ENCODE peak calls at places on chromosomes 3 and 15, in eight cellular contexts. F is GM23338; R is IMR-90; N is retinal pigment epithelial cell; X is CD8-positive, alpha-beta T cell; S is astrocyte of the spinal cord; W is HFF-Myc; E is left ventricle myocardium inferior. Q is an unnamed sample.
A peak's percentile ranks its signal among the peaks of the same experiment; 100 is the strongest.

GRCh38 chr15:55791576-55792400 is 48.8 kb upstream of the PRTG start:
- DNase-seq in W (no peak), R (peak; percentile 49), S (peak; percentile 66), N (peak; percentile 75), X (no peak), F (no peak), E (no peak), Q (peak; percentile 69)

GRCh38 chr15:73727330-73728018 is 25.7 kb downstream of the INSYN1 start:
- DNase-seq in R (peak; percentile 90), F (no peak), E (peak; percentile 45), N (no peak), W (no peak), S (peak; percentile 57), X (no peak), Q (peak; percentile 9)

GRCh38 chr3:194876403-194877165 is 190.9 kb downstream of the FAM43A start:
- DNase-seq in F (no peak), X (no peak), R (no peak), E (no peak), S (no peak), N (no peak), W (no peak), Q (no peak)

GRCh38 chr3:141471160-141471559 is 15.7 kb upstream of the RASA2 start:
- DNase-seq in F (no peak), S (peak; percentile 22), W (no peak), R (peak; percentile 88), X (no peak), N (no peak), E (no peak), Q (no peak)

GRCh38 chr3:24499991-24500390 is 5.3 kb upstream of the THRB start:
- DNase-seq in F (no peak), S (no peak), R (no peak), W (no peak), X (no peak), N (no peak), E (no peak), Q (no peak)

GRCh38 chr3:159884661-159885402 is 103.8 kb upstream of the IL12A start:
- DNase-seq in E (no peak), S (peak; percentile 69), W (no peak), F (peak; percentile 69), R (peak; percentile 65), N (no peak), X (no peak), Q (no peak)

GRCh38 chr3:38623539-38623938 is 25.9 kb downstream of the SCN5A start:
- DNase-seq in W (no peak), X (no peak), E (no peak), F (peak; percentile 77), R (no peak), N (no peak), S (no peak), Q (no peak)

GRCh38 chr3:150097588-150097890 is 126.8 kb upstream of the PFN2 start:
- DNase-seq in E (no peak), N (no peak), X (no peak), S (peak; percentile 78), R (peak; percentile 72), F (no peak), W (no peak), Q (peak; percentile 66)

GRCh38 chr3:100114413-100115030 is at the start of gene FILIP1L:
- DNase-seq in X (no peak), N (no peak), W (no peak), F (no peak), R (no peak), S (no peak), E (peak; percentile 41), Q (no peak)

GRCh38 chr15:45251888-45252287 is at the start of gene SLC28A2:
- DNase-seq in E (no peak), X (no peak), S (no peak), F (peak; percentile 22), W (no peak), N (no peak), R (no peak), Q (no peak)

GRCh38 chr3:73213906-73214305 is 152.4 kb downstream of the EBLN2 start:
- DNase-seq in N (no peak), F (no peak), X (no peak), R (no peak), S (no peak), W (no peak), E (no peak), Q (peak; percentile 29)

GRCh38 chr3:184952671-184953070 is 140.7 kb downstream of the VPS8 start:
- DNase-seq in X (no peak), F (no peak), R (peak; percentile 8), E (no peak), S (no peak), W (no peak), N (no peak), Q (no peak)

GRCh38 chr3:124363451-124363850 is 366.8 kb upstream of the UMPS start:
- DNase-seq in N (peak; percentile 84), F (no peak), W (no peak), X (no peak), R (peak; percentile 91), E (no peak), S (peak; percentile 28), Q (peak; percentile 32)

GRCh38 chr3:44342191-44342790 is 3.7 kb downstream of the TCAIM start:
- DNase-seq in R (peak; percentile 87), W (peak; percentile 59), N (peak; percentile 55), F (no peak), X (no peak), S (peak; percentile 78), E (no peak), Q (peak; percentile 74)

GRCh38 chr3:32147509-32147908 is 41.1 kb downstream of the GPD1L start:
- DNase-seq in R (peak; percentile 18), F (no peak), X (no peak), N (no peak), W (no peak), S (no peak), E (no peak), Q (no peak)

GRCh38 chr3:32146669-32147315 is 40.4 kb downstream of the GPD1L start:
- DNase-seq in E (no peak), R (no peak), N (no peak), W (no peak), F (no peak), S (no peak), X (no peak), Q (no peak)

GRCh38 chr3:32143849-32144757 is 37.7 kb downstream of the GPD1L start:
- DNase-seq in E (no peak), N (peak; percentile 98), F (peak; percentile 89), W (peak; percentile 98), X (peak; percentile 62), R (peak; percentile 97), S (peak; percentile 91), Q (peak; percentile 94)

GRCh38 chr3:32148356-32148755 is 41.9 kb downstream of the GPD1L start:
- DNase-seq in F (no peak), N (no peak), E (no peak), W (no peak), R (no peak), X (no peak), S (no peak), Q (no peak)

GRCh38 chr3:32147935-32148334 is 41.5 kb downstream of the GPD1L start:
- DNase-seq in X (no peak), E (no peak), W (no peak), N (no peak), F (peak; percentile 22), S (no peak), R (no peak), Q (no peak)
- TF ChIP-seq CTCF in X (no peak), E (no peak), W (no peak), N (peak; percentile 30), F (peak; percentile 40), S (no peak), R (peak; percentile 6), Q (no peak)

GRCh38 chr15:75197062-75197630 is 4.5 kb upstream of the C15orf39 start:
- DNase-seq in X (no peak), R (no peak), F (no peak), S (no peak), E (no peak), N (no peak), W (no peak), Q (no peak)

GRCh38 chr15:75195122-75195765 is 6.4 kb upstream of the C15orf39 start:
- DNase-seq in N (no peak), E (no peak), F (peak; percentile 93), S (no peak), R (no peak), W (no peak), X (no peak), Q (no peak)

GRCh38 chr15:75194397-75194796 is 7.3 kb upstream of the C15orf39 start:
- DNase-seq in S (no peak), N (no peak), R (no peak), E (no peak), X (no peak), F (no peak), W (no peak), Q (no peak)

GRCh38 chr15:75193976-75194375 is 7.7 kb upstream of the C15orf39 start:
- DNase-seq in N (no peak), W (no peak), S (no peak), E (no peak), R (no peak), F (no peak), X (no peak), Q (no peak)

GRCh38 chr15:75195766-75196241 is 5.9 kb upstream of the C15orf39 start:
- DNase-seq in W (no peak), X (no peak), S (no peak), F (peak; percentile 68), R (no peak), N (no peak), E (no peak), Q (no peak)
- H3K4me3 ChIP-seq in W (no peak overlapping the region), X (no peak overlapping the region), S (no peak overlapping the region), F (peak overlapping the region; percentile 57), R (no peak overlapping the region), N (no peak overlapping the region), E (no peak overlapping the region), Q (no peak overlapping the region)

GRCh38 chr3:10940106-10940505 is 52.4 kb upstream of the SLC6A1 start:
- DNase-seq in S (no peak), F (no peak), E (no peak), N (no peak), R (no peak), W (no peak), X (no peak), Q (no peak)
- TF ChIP-seq CTCF in S (no peak), F (no peak), E (no peak), N (no peak), R (no peak), W (no peak), X (no peak), Q (no peak)

DNA sequence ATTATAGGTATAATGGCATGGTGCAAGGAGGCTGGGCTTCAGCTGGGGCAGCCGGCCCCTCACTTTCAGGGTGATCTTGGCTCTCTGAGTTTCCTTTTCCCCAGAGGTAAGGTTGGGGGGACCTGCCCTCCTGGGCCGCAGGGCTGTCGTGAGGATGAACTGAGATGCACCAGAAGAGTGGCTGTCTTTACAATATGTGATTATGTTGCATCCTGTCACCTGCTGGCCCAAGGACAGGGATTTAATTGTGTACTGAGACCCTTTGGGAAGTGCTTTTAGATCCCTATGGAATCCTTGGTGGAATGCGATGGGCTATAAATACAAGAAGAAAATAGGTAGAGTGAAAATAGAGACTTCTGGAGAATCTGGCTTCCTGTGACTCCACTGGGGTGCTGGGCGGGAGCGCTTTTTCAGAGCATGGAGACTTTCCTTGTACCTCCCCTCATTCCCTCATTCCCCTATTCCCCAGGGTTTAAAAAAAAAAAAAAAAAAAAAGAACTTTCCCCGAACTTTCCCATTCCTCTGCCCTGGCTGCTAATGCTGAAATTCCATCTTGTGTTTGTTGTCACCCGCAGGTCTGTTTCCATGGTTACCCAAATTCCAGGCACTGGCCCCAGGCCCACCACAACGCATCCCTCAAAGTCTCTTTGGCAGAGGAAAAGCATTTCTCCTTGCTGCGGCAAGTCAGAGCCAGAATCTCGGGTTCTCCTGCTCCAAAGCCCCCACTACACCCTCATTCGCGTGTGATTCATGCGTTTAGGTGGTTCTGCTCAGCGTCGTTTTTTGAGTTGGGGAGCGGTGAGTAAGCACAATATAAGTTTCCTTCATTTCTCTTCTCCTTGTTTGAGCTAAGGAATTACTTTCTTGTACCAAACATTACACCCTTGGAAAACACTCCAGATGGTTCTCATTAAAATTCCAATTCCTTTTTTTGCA is 21.8 kb downstream of the ANAPC13 start:
- DNase-seq in S (peak; percentile 99), F (peak; percentile 97), R (peak; percentile 99), W (peak; percentile 96), X (no peak), E (peak; percentile 79), N (peak; percentile 85), Q (peak; percentile 99)
- H3K4me3 ChIP-seq in S (no peak overlapping the region), F (peak overlapping the region; percentile 25), R (no peak overlapping the region), W (peak overlapping the region; percentile 22), X (no peak overlapping the region), E (peak overlapping the region; percentile 12), N (no peak overlapping the region), Q (no peak overlapping the region)